ENCODE peak calls at places on chromosomes 1 and 21, in four cellular contexts. O, Z, X and N are unnamed samples.

GRCh38 chr21:44511219-44511937 is 28.6 kb downstream of the KRTAP10-1 start:
- DNase-seq in O (no peak), Z (no peak), X (no peak), N (no peak)

GRCh38 chr1:112676543-112676942 is 2.1 kb downstream of the MOV10 start:
- DNase-seq in O (no peak), Z (no peak), X (no peak), N (no peak)

GRCh38 chr1:161484613-161485012 is 20.6 kb upstream of the FCGR2A start:
- DNase-seq in O (no peak), Z (no peak), X (no peak), N (peak; percentile 29)

GRCh38 chr21:46153259-46154154 is 1.9 kb downstream of the FTCD start:
- DNase-seq in O (peak; percentile 29), Z (no peak), X (peak; percentile 54), N (peak; percentile 95)

GRCh38 chr21:43902441-43902840 is 37.4 kb downstream of the AGPAT3 start:
- DNase-seq in O (no peak), Z (no peak), X (no peak), N (no peak)

GRCh38 chr21:45404726-45405270 is at the start of gene COL18A1:
- DNase-seq in O (no peak), Z (no peak), X (no peak), N (peak; percentile 94)

GRCh38 chr1:171655215-171656116 is 3.0 kb upstream of the MYOC start:
- DNase-seq in O (peak; percentile 41), Z (no peak), X (peak; percentile 18), N (peak; percentile 67)

GRCh38 chr1:228270032-228270431 is 62.2 kb downstream of the OBSCN start:
- DNase-seq in O (no peak), Z (no peak), X (no peak), N (no peak)

GRCh38 chr1:10901091-10901893 is 104.8 kb upstream of the CASZ1 start:
- DNase-seq in O (no peak), Z (no peak), X (no peak), N (no peak)

GRCh38 chr1:71046891-71047634 is 553 bp downstream of the PTGER3 start:
- DNase-seq in O (no peak), Z (no peak), X (no peak), N (no peak)

GRCh38 chr1:6171546-6172124 is 8.5 kb downstream of the CHD5 start:
- DNase-seq in O (no peak), Z (no peak), X (peak; percentile 35), N (peak; percentile 33)

GRCh38 chr1:32199043-32199716 is 1.2 kb upstream of the CCDC28B start:
- DNase-seq in O (no peak), Z (no peak), X (no peak), N (no peak)

GRCh38 chr1:182608850-182609610 is 4.8 kb upstream of the RGS16 start:
- DNase-seq in O (no peak), Z (no peak), X (no peak), N (no peak)

GRCh38 chr21:28821276-28822063 is 171.2 kb downstream of the LTN1 start:
- DNase-seq in O (no peak), Z (no peak), X (no peak), N (no peak)

GRCh38 chr1:107572674-107573205 is 392.2 kb downstream of the VAV3 start:
- DNase-seq in O (no peak), Z (no peak), X (no peak), N (no peak)

GRCh38 chr1:225896937-225897549 is 8.1 kb upstream of the LEFTY1 start:
- DNase-seq in O (no peak), Z (peak; percentile 90), X (peak; percentile 68), N (peak; percentile 38)

GRCh38 chr1:92354259-92354658 is 55.4 kb downstream of the RPAP2 start:
- DNase-seq in O (no peak), Z (no peak), X (no peak), N (no peak)

GRCh38 chr1:24503003-24503751 is 541 bp downstream of the RCAN3 start:
- DNase-seq in O (no peak), Z (no peak), X (no peak), N (no peak)

GRCh38 chr1:236142358-236143103 is at the start of gene GPR137B:
- DNase-seq in O (no peak), Z (no peak), X (no peak), N (peak; percentile 27)

GRCh38 chr1:231828182-231828920 is 201.8 kb downstream of the DISC1 start:
- DNase-seq in O (no peak), Z (no peak), X (peak; percentile 95), N (no peak)

GRCh38 chr1:169421309-169421708 is 6.0 kb downstream of the CCDC181 start:
- DNase-seq in O (no peak), Z (no peak), X (no peak), N (no peak)

GRCh38 chr1:56473582-56474270 is 105.6 kb downstream of the PLPP3 start:
- DNase-seq in O (no peak), Z (no peak), X (no peak), N (no peak)

GRCh38 chr1:37634554-37635308 is at the start of gene RSPO1:
- DNase-seq in O (no peak), Z (no peak), X (no peak), N (peak; percentile 33)

GRCh38 chr1:245160288-245160687 is 5.5 kb downstream of the KIF26B start:
- DNase-seq in O (no peak), Z (no peak), X (no peak), N (no peak)

GRCh38 chr1:21604208-21604957 is 64.8 kb downstream of the RAP1GAP start:
- DNase-seq in O (no peak), Z (no peak), X (no peak), N (no peak)

GRCh38 chr1:181423301-181423918 is 59.9 kb upstream of the CACNA1E start:
- DNase-seq in O (peak; percentile 5), Z (no peak), X (peak; percentile 27), N (peak; percentile 45)

GRCh38 chr1:56908619-56909340 is 54.2 kb downstream of the C8A start:
- DNase-seq in O (no peak), Z (no peak), X (peak; percentile 82), N (no peak)

GRCh38 chr1:48817505-48818114 is 40.9 kb upstream of the BEND5 start:
- DNase-seq in O (peak; percentile 31), Z (no peak), X (peak; percentile 18), N (no peak)

GRCh38 chr1:21105807-21106206 is 70.9 kb downstream of the EIF4G3 start:
- DNase-seq in O (no peak), Z (no peak), X (no peak), N (no peak)

GRCh38 chr1:235253219-235253640 is 74.7 kb downstream of the ARID4B start:
- DNase-seq in O (peak; percentile 25), Z (no peak), X (peak; percentile 66), N (peak; percentile 83)

GRCh38 chr1:23867542-23867952 is 543 bp downstream of the FUCA1 start:
- DNase-seq in O (no peak), Z (no peak), X (no peak), N (peak; percentile 76)

GRCh38 chr1:16374266-16374665 is 7.2 kb downstream of the SZRD1 start:
- DNase-seq in O (no peak), Z (no peak), X (no peak), N (no peak)

GRCh38 chr1:1892079-1892762 is 1.3 kb upstream of the GNB1 start:
- DNase-seq in O (no peak), Z (no peak), X (no peak), N (no peak)
- TF ChIP-seq HDAC6 in O (no peak), Z (no peak), X (no peak), N (no peak)

DNA sequence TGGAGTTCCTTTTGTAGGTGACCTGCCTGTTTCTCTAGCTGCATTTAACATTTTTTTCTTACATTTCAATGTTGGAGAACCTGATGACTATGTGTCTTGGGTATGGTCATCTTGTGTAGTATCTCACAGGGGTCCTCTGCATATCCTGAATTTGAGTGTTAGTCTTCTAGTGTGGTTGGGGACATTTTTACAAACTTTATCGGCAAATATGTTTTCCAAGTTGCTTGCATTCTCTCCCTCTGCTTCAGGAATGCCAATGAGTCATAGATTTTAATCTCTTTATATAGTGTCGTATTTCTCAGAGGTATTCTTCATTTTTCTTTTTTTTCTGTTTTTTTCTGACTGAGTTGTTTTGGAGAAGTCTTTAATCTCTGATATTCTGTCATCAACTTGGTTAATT is 684.0 kb downstream of the NCAM2 start:
- DNase-seq in O (no peak), Z (no peak), X (no peak), N (no peak)
- TF ChIP-seq HDAC6 in O (no peak), Z (no peak), X (no peak), N (no peak)

GRCh38 chr21:21000576-21001175 is 2.5 kb downstream of the NCAM2 start:
- DNase-seq in O (no peak), Z (no peak), X (no peak), N (no peak)

GRCh38 chr21:20997633-20998455 is at the start of gene NCAM2:
- DNase-seq in O (no peak), Z (no peak), X (peak; percentile 9), N (peak; percentile 76)

GRCh38 chr21:20998456-20998789 is 214 bp downstream of the NCAM2 start:
- DNase-seq in O (no peak), Z (no peak), X (no peak), N (no peak)

GRCh38 chr21:20998886-20999285 is 677 bp downstream of the NCAM2 start:
- DNase-seq in O (no peak), Z (no peak), X (no peak), N (no peak)

GRCh38 chr21:20999567-21000169 is 1.5 kb downstream of the NCAM2 start:
- DNase-seq in O (no peak), Z (no peak), X (peak; percentile 9), N (peak; percentile 47)
- TF ChIP-seq HDAC6 in O (no peak), Z (no peak), X (no peak), N (no peak)

DNA sequence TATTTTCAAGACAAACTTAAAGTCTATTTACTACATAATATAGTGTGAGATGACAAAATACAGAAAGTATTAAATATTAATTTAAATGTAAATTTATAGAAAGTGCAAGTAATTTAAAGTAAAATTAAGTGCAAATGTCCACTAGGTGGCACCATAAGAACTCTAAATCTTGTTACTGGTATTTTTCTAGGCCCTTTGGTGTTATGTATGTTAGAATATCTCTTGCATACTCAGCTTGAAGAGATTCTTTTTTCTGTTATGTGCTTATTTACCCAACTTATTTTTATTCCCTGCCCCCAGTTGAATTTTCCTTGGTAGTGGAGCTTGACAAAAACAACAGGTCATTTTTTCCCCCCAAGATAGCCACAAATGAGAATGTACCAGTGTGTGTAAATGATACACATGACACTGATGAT is 71.5 kb downstream of the RPS6KC1 start:
- DNase-seq in O (no peak), Z (no peak), X (peak; percentile 48), N (peak; percentile 19)
- TF ChIP-seq HDAC6 in O (no peak), Z (no peak), X (no peak), N (no peak)

DNA sequence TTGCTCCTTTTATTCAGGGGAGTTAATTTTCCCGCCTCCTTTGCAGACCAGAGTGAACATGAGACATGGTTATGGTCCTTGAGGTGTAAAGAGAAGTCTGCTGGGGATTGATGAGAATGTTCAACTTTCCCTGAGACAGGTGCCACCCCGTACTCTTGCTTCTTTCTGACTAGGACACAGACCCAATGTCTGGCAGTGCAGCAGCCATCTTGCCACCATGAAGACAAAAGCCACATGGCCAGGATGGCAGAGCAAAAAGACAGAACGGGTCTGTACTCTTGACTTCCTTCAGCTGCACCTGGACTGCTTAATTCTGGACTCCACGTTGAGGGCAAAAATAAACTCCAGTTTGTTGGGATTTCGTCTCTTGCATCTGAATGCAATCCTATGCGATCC is 54.1 kb downstream of the KLHDC7A start:
- DNase-seq in O (no peak), Z (no peak), X (no peak), N (no peak)
- TF ChIP-seq HDAC6 in O (no peak), Z (no peak), X (no peak), N (no peak)

GRCh38 chr1:42835422-42835821 is 11.0 kb upstream of the ZNF691 start:
- DNase-seq in O (no peak), Z (no peak), X (no peak), N (no peak)
- TF ChIP-seq HDAC6 in O (no peak), Z (no peak), X (no peak), N (no peak)

GRCh38 chr1:68376441-68376840 is 73.3 kb downstream of the RPE65 start:
- DNase-seq in O (no peak), Z (no peak), X (no peak), N (no peak)
- TF ChIP-seq HDAC6 in O (no peak), Z (no peak), X (no peak), N (no peak)